ENCODE peak calls at places on chromosomes 6 and 20, in eight cellular contexts. G is activated gamma-delta T cell treated with Interleukin-2 at 50 U/mL for 16 hours; N is fibroblast of lung; P is ACHN; S is NCI-H1417; R is MV-4-11; T is activated T-helper 1 cell treated with anti-CD3 and anti-CD28 coated beads, Interleukin-12 subunit alpha, Interleukin-12 subunit beta, Interleukin-2, Interleukin-4 antibody, amounts not matched to agents 30 ng/mL and 10 ng/mL and 1 ng/mL, durations not matched to agents 14 hours and 24 hours and 36 hours; I is suprapubic skin. Q is an unnamed sample.

GRCh38 chr6:27672113-27672799 is 199.4 kb upstream of the ZNF184 start:
- DNase-seq in G (no peak), N (peak), P (peak), S (peak), R (peak), T (peak), I (no peak), Q (peak)

GRCh38 chr20:63505723-63506122 is 6.8 kb upstream of the EEF1A2 start:
- DNase-seq in G (no peak), N (no peak), P (no peak), S (no peak), R (no peak), T (no peak), I (no peak), Q (no peak)

GRCh38 chr6:29790626-29791025 is 37.0 kb upstream of the HLA-G start:
- DNase-seq in G (no peak), N (no peak), P (no peak), S (no peak), R (no peak), T (no peak), I (no peak), Q (no peak)

GRCh38 chr20:47318027-47318595 is 38.4 kb downstream of the ZMYND8 start:
- DNase-seq in G (no peak), N (peak), P (peak), S (peak), R (peak), T (no peak), I (peak), Q (no peak)

GRCh38 chr6:37822851-37823682 is 3.5 kb downstream of the ZFAND3 start:
- DNase-seq in G (no peak), N (peak), P (no peak), S (peak), R (peak), T (no peak), I (no peak), Q (no peak)

GRCh38 chr6:127119361-127120108 is 1.1 kb downstream of the RSPO3 start:
- DNase-seq in G (no peak), N (peak), P (peak), S (peak), R (no peak), T (no peak), I (peak), Q (no peak)

GRCh38 chr20:3820901-3821727 is 767 bp downstream of the AP5S1 start:
- DNase-seq in G (no peak), N (no peak), P (no peak), S (peak), R (no peak), T (no peak), I (no peak), Q (no peak)

GRCh38 chr6:125867483-125867935 is 76.7 kb downstream of the NCOA7 start:
- DNase-seq in G (no peak), N (peak), P (no peak), S (peak), R (no peak), T (no peak), I (no peak), Q (no peak)

GRCh38 chr6:41027799-41028617 is 11.0 kb downstream of the UNC5CL start:
- DNase-seq in G (peak), N (peak), P (peak), S (peak), R (peak), T (peak), I (peak), Q (peak)

GRCh38 chr6:95127266-95127665 is 450.1 kb upstream of the MANEA start:
- DNase-seq in G (no peak), N (no peak), P (no peak), S (no peak), R (no peak), T (no peak), I (no peak), Q (no peak)

GRCh38 chr6:154614101-154614500 is 103.6 kb upstream of the CNKSR3 start:
- DNase-seq in G (no peak), N (peak), P (no peak), S (no peak), R (peak), T (no peak), I (no peak), Q (no peak)

GRCh38 chr6:170092826-170093225 is 198.1 kb downstream of the DLL1 start:
- DNase-seq in G (no peak), N (no peak), P (no peak), S (no peak), R (no peak), T (no peak), I (no peak), Q (no peak)

GRCh38 chr20:34755367-34755766 is 51.2 kb downstream of the TP53INP2 start:
- DNase-seq in G (no peak), N (no peak), P (no peak), S (no peak), R (peak), T (no peak), I (no peak), Q (no peak)

GRCh38 chr20:22771706-22772105 is 187.3 kb upstream of the FOXA2 start:
- DNase-seq in G (no peak), N (no peak), P (no peak), S (no peak), R (no peak), T (no peak), I (no peak), Q (no peak)

GRCh38 chr6:108758884-108759283 is 89.3 kb upstream of the ARMC2 start:
- DNase-seq in G (no peak), N (no peak), P (no peak), S (no peak), R (no peak), T (no peak), I (no peak), Q (no peak)

GRCh38 chr20:48926267-48926666 is 4.8 kb downstream of the ARFGEF2 start:
- DNase-seq in G (no peak), N (no peak), P (no peak), S (no peak), R (no peak), T (no peak), I (no peak), Q (no peak)

GRCh38 chr6:17280552-17281090 is 540 bp upstream of the RBM24 start:
- DNase-seq in G (no peak), N (peak), P (no peak), S (no peak), R (no peak), T (no peak), I (peak), Q (no peak)

GRCh38 chr20:49700411-49701185 is 13.1 kb downstream of the B4GALT5 start:
- DNase-seq in G (no peak), N (peak), P (peak), S (peak), R (peak), T (no peak), I (no peak), Q (peak)

GRCh38 chr6:116220172-116220571 is 33.7 kb downstream of the TSPYL4 start:
- DNase-seq in G (no peak), N (peak), P (peak), S (no peak), R (no peak), T (no peak), I (no peak), Q (no peak)

GRCh38 chr20:726160-726559 is 42.1 kb downstream of the SLC52A3 start:
- DNase-seq in G (no peak), N (no peak), P (no peak), S (no peak), R (no peak), T (no peak), I (no peak), Q (no peak)

GRCh38 chr6:107621216-107621940 is 131.5 kb downstream of the SOBP start:
- DNase-seq in G (no peak), N (no peak), P (no peak), S (peak), R (no peak), T (no peak), I (no peak), Q (no peak)

GRCh38 chr20:61030130-61030529 is 221.9 kb upstream of the CDH4 start:
- DNase-seq in G (no peak), N (no peak), P (no peak), S (no peak), R (no peak), T (no peak), I (no peak), Q (no peak)

GRCh38 chr6:128808856-128809255 is 74.1 kb upstream of the LAMA2 start:
- DNase-seq in G (no peak), N (no peak), P (no peak), S (no peak), R (no peak), T (no peak), I (no peak), Q (no peak)

GRCh38 chr6:40960784-40961430 is 78.1 kb downstream of the UNC5CL start:
- DNase-seq in G (no peak), N (peak), P (no peak), S (no peak), R (no peak), T (no peak), I (no peak), Q (no peak)

GRCh38 chr6:110643175-110643574 is 166.8 kb upstream of the SLC22A16 start:
- DNase-seq in G (no peak), N (peak), P (no peak), S (no peak), R (no peak), T (no peak), I (no peak), Q (no peak)

GRCh38 chr20:63397946-63398450 is 36.8 kb upstream of the CHRNA4 start:
- DNase-seq in G (no peak), N (no peak), P (no peak), S (no peak), R (no peak), T (no peak), I (no peak), Q (no peak)

GRCh38 chr6:122649701-122650100 is 39.5 kb downstream of the PKIB start:
- DNase-seq in G (no peak), N (peak), P (no peak), S (no peak), R (no peak), T (no peak), I (no peak), Q (no peak)

GRCh38 chr6:46325561-46326525 is 155.1 kb upstream of the ENPP5 start:
- DNase-seq in G (peak), N (peak), P (peak), S (peak), R (no peak), T (peak), I (no peak), Q (no peak)